ENCODE peak calls at places on chromosomes 6 and 20, in six cellular contexts. One of them, this sample, is unnamed.

GRCh38 chr6:162798546-162798945 is 70.8 kb downstream of the PACRG start:
- DNase-seq in GM23338: no peak
- DNase-seq in stimulated activated CD4-positive, alpha-beta T cell treated with anti-CD3 and anti-CD28 coated beads, Interleukin-4, amount 100 ng/mL, for 48 hours: no peak
- DNase-seq in cardiac fibroblast: no peak
- DNase-seq in ACHN: no peak
- DNase-seq in brain microvascular endothelial cell: no peak
- DNase-seq in this sample: no peak

GRCh38 chr6:33962186-33962585 is 158.4 kb upstream of the MLN start:
- DNase-seq in GM23338: no peak
- DNase-seq in stimulated activated CD4-positive, alpha-beta T cell treated with anti-CD3 and anti-CD28 coated beads, Interleukin-4, amount 100 ng/mL, for 48 hours: no peak
- DNase-seq in cardiac fibroblast: peak; percentile 5
- DNase-seq in ACHN: no peak
- DNase-seq in brain microvascular endothelial cell: no peak
- DNase-seq in this sample: no peak

GRCh38 chr20:7459123-7459522 is 481.1 kb downstream of the HAO1 start:
- DNase-seq in GM23338: no peak
- DNase-seq in stimulated activated CD4-positive, alpha-beta T cell treated with anti-CD3 and anti-CD28 coated beads, Interleukin-4, amount 100 ng/mL, for 48 hours: no peak
- DNase-seq in cardiac fibroblast: peak; percentile 70
- DNase-seq in ACHN: no peak
- DNase-seq in brain microvascular endothelial cell: no peak
- DNase-seq in this sample: no peak

GRCh38 chr6:136344420-136344819 is 54.8 kb upstream of the BCLAF1 start:
- DNase-seq in GM23338: no peak
- DNase-seq in stimulated activated CD4-positive, alpha-beta T cell treated with anti-CD3 and anti-CD28 coated beads, Interleukin-4, amount 100 ng/mL, for 48 hours: no peak
- DNase-seq in cardiac fibroblast: peak; percentile 72
- DNase-seq in ACHN: no peak
- DNase-seq in brain microvascular endothelial cell: peak; percentile 59
- DNase-seq in this sample: no peak

GRCh38 chr6:147131728-147132127 is 72.5 kb upstream of the STXBP5 start:
- DNase-seq in GM23338: peak; percentile 30
- DNase-seq in stimulated activated CD4-positive, alpha-beta T cell treated with anti-CD3 and anti-CD28 coated beads, Interleukin-4, amount 100 ng/mL, for 48 hours: no peak
- DNase-seq in cardiac fibroblast: peak; percentile 62
- DNase-seq in ACHN: no peak
- DNase-seq in brain microvascular endothelial cell: peak; percentile 21
- DNase-seq in this sample: peak; percentile 14

GRCh38 chr6:390914-391558 is 516 bp upstream of the IRF4 start:
- DNase-seq in GM23338: peak; percentile 77
- DNase-seq in stimulated activated CD4-positive, alpha-beta T cell treated with anti-CD3 and anti-CD28 coated beads, Interleukin-4, amount 100 ng/mL, for 48 hours: no peak
- DNase-seq in cardiac fibroblast: no peak
- DNase-seq in ACHN: no peak
- DNase-seq in brain microvascular endothelial cell: no peak
- DNase-seq in this sample: peak; percentile 68

GRCh38 chr6:108598316-108598863 is 37.7 kb downstream of the FOXO3 start:
- DNase-seq in GM23338: no peak
- DNase-seq in stimulated activated CD4-positive, alpha-beta T cell treated with anti-CD3 and anti-CD28 coated beads, Interleukin-4, amount 100 ng/mL, for 48 hours: no peak
- DNase-seq in cardiac fibroblast: peak; percentile 51
- DNase-seq in ACHN: no peak
- DNase-seq in brain microvascular endothelial cell: no peak
- DNase-seq in this sample: no peak

GRCh38 chr6:115643762-115644161 is 416.9 kb downstream of the FRK start:
- DNase-seq in GM23338: no peak
- DNase-seq in stimulated activated CD4-positive, alpha-beta T cell treated with anti-CD3 and anti-CD28 coated beads, Interleukin-4, amount 100 ng/mL, for 48 hours: no peak
- DNase-seq in cardiac fibroblast: peak; percentile 22
- DNase-seq in ACHN: peak; percentile 38
- DNase-seq in brain microvascular endothelial cell: no peak
- DNase-seq in this sample: no peak

GRCh38 chr6:39088331-39088730 is 26.7 kb downstream of the SAYSD1 start:
- DNase-seq in GM23338: peak; percentile 94
- DNase-seq in stimulated activated CD4-positive, alpha-beta T cell treated with anti-CD3 and anti-CD28 coated beads, Interleukin-4, amount 100 ng/mL, for 48 hours: no peak
- DNase-seq in cardiac fibroblast: peak; percentile 80
- DNase-seq in ACHN: peak; percentile 48
- DNase-seq in brain microvascular endothelial cell: peak; percentile 59
- DNase-seq in this sample: peak; percentile 93

GRCh38 chr20:38722708-38723068 is 1.6 kb upstream of the SLC32A1 start:
- DNase-seq in GM23338: peak; percentile 65
- DNase-seq in stimulated activated CD4-positive, alpha-beta T cell treated with anti-CD3 and anti-CD28 coated beads, Interleukin-4, amount 100 ng/mL, for 48 hours: no peak
- DNase-seq in cardiac fibroblast: no peak
- DNase-seq in ACHN: no peak
- DNase-seq in brain microvascular endothelial cell: no peak
- DNase-seq in this sample: peak; percentile 59

GRCh38 chr6:28606424-28607391 is 81.0 kb downstream of the GPX5 start:
- DNase-seq in GM23338: peak; percentile 93
- DNase-seq in stimulated activated CD4-positive, alpha-beta T cell treated with anti-CD3 and anti-CD28 coated beads, Interleukin-4, amount 100 ng/mL, for 48 hours: peak; percentile 39
- DNase-seq in cardiac fibroblast: peak; percentile 68
- DNase-seq in ACHN: peak; percentile 82
- DNase-seq in brain microvascular endothelial cell: peak; percentile 84
- DNase-seq in this sample: peak; percentile 86

GRCh38 chr6:119012521-119012920 is 65.9 kb downstream of the FAM184A start:
- DNase-seq in GM23338: no peak
- DNase-seq in stimulated activated CD4-positive, alpha-beta T cell treated with anti-CD3 and anti-CD28 coated beads, Interleukin-4, amount 100 ng/mL, for 48 hours: no peak
- DNase-seq in cardiac fibroblast: no peak
- DNase-seq in ACHN: no peak
- DNase-seq in brain microvascular endothelial cell: no peak
- DNase-seq in this sample: no peak

GRCh38 chr6:49541936-49542335 is 8.5 kb upstream of the C6orf141 start:
- DNase-seq in GM23338: no peak
- DNase-seq in stimulated activated CD4-positive, alpha-beta T cell treated with anti-CD3 and anti-CD28 coated beads, Interleukin-4, amount 100 ng/mL, for 48 hours: no peak
- DNase-seq in cardiac fibroblast: no peak
- DNase-seq in ACHN: no peak
- DNase-seq in brain microvascular endothelial cell: no peak
- DNase-seq in this sample: no peak

This sample was measured in neural progenitor cell.